ENCODE peak calls at places on chromosome 13, in seven cellular contexts. Y is astrocyte; H is CD4-positive, CD25-positive, alpha-beta regulatory T cell; L is body of pancreas; N is tibial nerve; C is GM23248; M is CD4-positive, alpha-beta T cell. S is an unnamed sample.

GRCh38 chr13:113245858-113246791 is 36.7 kb downstream of the CUL4A start:
- DNase-seq in N (no peak), L (no peak), M (no peak), C (peak; percentile 30), Y (no peak), H (no peak), S (no peak)

GRCh38 chr13:31042084-31042483 is 109.6 kb downstream of the TEX26 start:
- DNase-seq in N (no peak), Y (no peak), M (no peak), H (no peak), C (no peak), L (no peak), S (no peak)

GRCh38 chr13:113297370-113297871 is 382 bp downstream of the LAMP1 start:
- DNase-seq in N (no peak), Y (no peak), M (peak; percentile 43), H (peak; percentile 37), C (peak; percentile 56), L (no peak), S (peak; percentile 34)

GRCh38 chr13:32824671-32825070 is 191.6 kb upstream of the KL start:
- DNase-seq in Y (peak; percentile 92), M (no peak), H (no peak), N (no peak), C (peak; percentile 88), L (no peak), S (no peak)

GRCh38 chr13:98187155-98187726 is 10.2 kb upstream of the RNF113B start:
- DNase-seq in M (no peak), Y (no peak), H (no peak), C (no peak), L (no peak), N (no peak), S (no peak)

GRCh38 chr13:21674271-21675009 is 3.6 kb downstream of the FGF9 start:
- DNase-seq in Y (no peak), M (no peak), N (no peak), L (peak; percentile 20), C (peak; percentile 42), H (no peak), S (no peak)

GRCh38 chr13:49300716-49301589 is 53.2 kb downstream of the CDADC1 start:
- DNase-seq in H (peak; percentile 48), N (peak; percentile 57), C (peak; percentile 84), Y (peak; percentile 42), M (peak; percentile 40), L (peak; percentile 57), S (peak; percentile 29)

GRCh38 chr13:35514801-35515502 is 38.5 kb upstream of the MAB21L1 start:
- DNase-seq in M (no peak), C (no peak), L (no peak), Y (no peak), N (no peak), H (no peak), S (no peak)

GRCh38 chr13:73090116-73090811 is 31.5 kb downstream of the KLF5 start:
- DNase-seq in C (peak; percentile 77), Y (peak; percentile 93), N (no peak), L (no peak), M (no peak), H (no peak), S (no peak)
- H3K9me3 ChIP-seq in C (no peaks in the 10 kb centered on the region), Y (peaks cover 8% of the 10 kb centered on the region), N (no peaks in the 10 kb centered on the region), L (no peaks in the 10 kb centered on the region), M (no peaks in the 10 kb centered on the region), H (peaks cover 1% of the 10 kb centered on the region), S (no peaks in the 10 kb centered on the region)

DNA sequence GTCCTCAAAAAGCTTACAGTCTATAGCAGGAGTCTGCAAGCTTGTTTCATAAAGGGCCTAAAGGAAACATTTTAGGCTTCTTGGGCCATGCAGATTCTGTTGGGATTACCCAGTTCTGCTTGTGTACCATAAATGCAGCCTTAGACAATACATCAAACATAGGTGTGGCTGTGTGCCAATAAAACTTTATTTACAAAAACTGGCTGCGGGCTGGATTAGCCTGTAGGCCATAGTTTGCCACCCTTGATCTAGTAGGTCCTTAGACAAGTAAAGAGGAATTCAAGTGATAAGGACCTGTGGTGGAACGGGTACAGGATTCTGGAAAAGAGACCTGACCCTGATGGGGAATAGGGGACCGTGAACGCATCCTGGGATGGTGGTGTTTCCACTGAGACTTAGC is 51.9 kb downstream of the ESD start:
- DNase-seq in M (no peak), N (no peak), L (no peak), H (no peak), C (no peak), Y (no peak), S (no peak)
- H3K9me3 ChIP-seq in M (no peaks in the 10 kb centered on the region), N (no peaks in the 10 kb centered on the region), L (no peaks in the 10 kb centered on the region), H (no peaks in the 10 kb centered on the region), C (no peaks in the 10 kb centered on the region), Y (no peaks in the 10 kb centered on the region), S (no peaks in the 10 kb centered on the region)

GRCh38 chr13:19158526-19158925 is 23.1 kb downstream of the TUBA3C start:
- DNase-seq in M (no peak), N (no peak), Y (no peak), C (no peak), H (no peak), L (no peak), S (no peak)

GRCh38 chr13:19158006-19158405 is 23.6 kb downstream of the TUBA3C start:
- DNase-seq in C (no peak), N (no peak), Y (no peak), L (no peak), H (no peak), M (no peak), S (no peak)

GRCh38 chr13:19161308-19161707 is 20.3 kb downstream of the TUBA3C start:
- DNase-seq in Y (no peak), H (no peak), N (no peak), L (no peak), M (no peak), C (no peak), S (no peak)

GRCh38 chr13:19159181-19159580 is 22.4 kb downstream of the TUBA3C start:
- DNase-seq in Y (no peak), C (no peak), L (no peak), H (no peak), M (no peak), N (no peak), S (no peak)

DNA sequence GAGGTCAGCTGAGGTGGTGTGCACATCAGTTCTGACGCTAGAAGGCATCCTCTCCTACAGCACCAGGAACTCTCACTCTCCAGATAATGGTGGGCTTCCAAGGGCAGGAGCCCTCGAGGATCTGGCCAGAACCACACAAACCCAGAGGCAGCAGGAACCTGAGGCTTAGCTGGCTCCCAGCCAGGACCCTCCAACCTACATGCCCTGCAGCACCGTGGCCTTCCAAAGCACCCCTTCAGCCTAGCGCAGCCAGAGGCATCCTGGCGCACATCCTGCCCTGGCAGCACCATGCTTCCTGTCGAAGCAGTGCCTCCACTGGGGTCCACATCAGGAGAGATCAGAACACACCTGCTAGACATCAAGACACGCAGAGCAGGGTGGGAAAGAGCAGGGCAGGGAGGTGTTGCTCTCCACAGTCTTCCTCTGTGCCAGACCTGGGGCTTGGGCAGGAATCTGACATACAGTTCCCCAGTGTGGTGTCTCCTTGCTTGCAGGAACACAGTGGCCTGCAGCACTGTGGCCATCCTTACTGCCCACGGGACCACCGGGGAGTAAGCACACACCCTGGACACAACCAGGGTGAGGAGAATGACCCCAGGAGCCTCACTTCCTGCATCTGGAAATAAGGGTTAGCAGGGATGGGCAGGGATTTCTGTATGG is 21.7 kb downstream of the TUBA3C start:
- DNase-seq in N (no peak), H (no peak), M (no peak), C (no peak), L (no peak), Y (no peak), S (no peak)
- H3K9me3 ChIP-seq in N (no peaks in the 10 kb centered on the region), H (peaks cover 3% of the 10 kb centered on the region), M (peaks cover 4% of the 10 kb centered on the region), C (no peaks in the 10 kb centered on the region), L (no peaks in the 10 kb centered on the region), Y (peaks cover 31% of the 10 kb centered on the region), S (no peaks in the 10 kb centered on the region)

GRCh38 chr13:39284801-39285388 is 246.6 kb downstream of the NHLRC3 start:
- DNase-seq in M (no peak), N (no peak), C (no peak), L (no peak), Y (no peak), H (no peak), S (no peak)
- H3K9me3 ChIP-seq in M (peaks cover 8% of the 10 kb centered on the region), N (no peaks in the 10 kb centered on the region), C (no peaks in the 10 kb centered on the region), L (no peaks in the 10 kb centered on the region), Y (peaks cover 4% of the 10 kb centered on the region), H (peaks cover 14% of the 10 kb centered on the region), S (no peaks in the 10 kb centered on the region)